ENCODE peak calls at places on chromosomes 16 and 17, in five cellular contexts. I is tibial nerve, V is GM23248, A is endothelial cell of umbilical vein, H is thoracic aorta. O is an unnamed sample. For H3K4me1, the result is how much of the 10 kb centered on the place peaks cover.

GRCh38 chr17:66493283-66494019 is 191.0 kb downstream of the PRKCA start:
- DNase-seq in I (no peak), V (peak), A (peak), H (no peak), O (no peak)

GRCh38 chr16:4330277-4330882 is 14.5 kb downstream of the GLIS2 start:
- DNase-seq in I (peak), V (peak), A (peak), H (no peak), O (peak)

GRCh38 chr16:6684076-6684673 is 648.5 kb upstream of the RBFOX1 start:
- DNase-seq in I (no peak), V (peak), A (no peak), H (no peak), O (no peak)

GRCh38 chr16:50291719-50292565 is 25.6 kb downstream of the ADCY7 start:
- DNase-seq in I (no peak), V (no peak), A (no peak), H (no peak), O (peak)

GRCh38 chr16:58086381-58087208 is 42.6 kb downstream of the CFAP20 start:
- DNase-seq in I (no peak), V (no peak), A (no peak), H (no peak), O (no peak)

GRCh38 chr17:32931686-32932085 is 3.7 kb downstream of the TMEM98 start:
- DNase-seq in I (no peak), V (peak), A (no peak), H (no peak), O (no peak)

GRCh38 chr16:27572711-27573110 is 22.8 kb downstream of the KATNIP start:
- DNase-seq in I (peak), V (peak), A (no peak), H (no peak), O (no peak)

GRCh38 chr16:27906883-27907282 is 156.6 kb downstream of the GSG1L start:
- DNase-seq in I (no peak), V (no peak), A (no peak), H (no peak), O (no peak)

GRCh38 chr16:18784917-18785623 is 5.1 kb downstream of the RPS15A start:
- DNase-seq in I (no peak), V (no peak), A (no peak), H (no peak), O (no peak)

GRCh38 chr17:43316522-43317142 is 82.2 kb upstream of the ARL4D start:
- DNase-seq in I (no peak), V (peak), A (no peak), H (no peak), O (no peak)

GRCh38 chr17:15649861-15650391 is 30.4 kb upstream of the FBXW10B start:
- DNase-seq in I (peak), V (peak), A (peak), H (no peak), O (peak)

GRCh38 chr16:57645691-57646387 is 17.4 kb downstream of the ADGRG1 start:
- DNase-seq in I (no peak), V (peak), A (peak), H (no peak), O (peak)

GRCh38 chr17:14204084-14204483 is 32.6 kb downstream of the CDRT15 start:
- DNase-seq in I (no peak), V (no peak), A (no peak), H (no peak), O (no peak)

GRCh38 chr16:54402873-54403272 is 116.3 kb upstream of the IRX3 start:
- DNase-seq in I (no peak), V (no peak), A (no peak), H (no peak), O (no peak)

GRCh38 chr17:57605734-57606105 is 139.4 kb downstream of the CCDC182 start:
- DNase-seq in I (no peak), V (no peak), A (no peak), H (no peak), O (no peak)

GRCh38 chr17:49468827-49469385 is 26.2 kb upstream of the NGFR start:
- DNase-seq in I (peak), V (peak), A (no peak), H (no peak), O (no peak)

GRCh38 chr17:43125967-43126910 is 1.1 kb upstream of the BRCA1 start:
- DNase-seq in I (no peak), V (no peak), A (no peak), H (no peak), O (no peak)

GRCh38 chr17:68533887-68534700 is 21.9 kb downstream of the PRKAR1A start:
- DNase-seq in I (no peak), V (peak), A (peak), H (no peak), O (no peak)

GRCh38 chr17:4944163-4944553 is 4.1 kb downstream of the RNF167 start:
- DNase-seq in I (no peak), V (no peak), A (no peak), H (no peak), O (no peak)

GRCh38 chr17:36182176-36183000 is 6.0 kb upstream of the TBC1D3B start:
- DNase-seq in I (no peak), V (peak), A (no peak), H (no peak), O (no peak)

GRCh38 chr16:56987692-56988091 is 1.7 kb upstream of the NLRC5 start:
- DNase-seq in I (no peak), V (no peak), A (no peak), H (no peak), O (no peak)

GRCh38 chr17:51373489-51374194 is 113.3 kb downstream of the UTP18 start:
- DNase-seq in I (no peak), V (no peak), A (no peak), H (no peak), O (no peak)

GRCh38 chr17:2253362-2253761 is 50.2 kb downstream of the SMG6 start:
- DNase-seq in I (no peak), V (no peak), A (no peak), H (no peak), O (no peak)

GRCh38 chr16:23866628-23867027 is 30.8 kb downstream of the PRKCB start:
- DNase-seq in I (no peak), V (no peak), A (no peak), H (no peak), O (no peak)
- H3K4me1 ChIP-seq in I (under half), V (under half), A (under half), H (under half), O (under half)

GRCh38 chr17:73300392-73300791 is 11.4 kb downstream of the CDC42EP4 start:
- DNase-seq in I (no peak), V (no peak), A (no peak), H (no peak), O (no peak)
- H3K27ac ChIP-seq in I (no peak), V (no peak), A (no peak), H (no peak), O (peak)

DNA sequence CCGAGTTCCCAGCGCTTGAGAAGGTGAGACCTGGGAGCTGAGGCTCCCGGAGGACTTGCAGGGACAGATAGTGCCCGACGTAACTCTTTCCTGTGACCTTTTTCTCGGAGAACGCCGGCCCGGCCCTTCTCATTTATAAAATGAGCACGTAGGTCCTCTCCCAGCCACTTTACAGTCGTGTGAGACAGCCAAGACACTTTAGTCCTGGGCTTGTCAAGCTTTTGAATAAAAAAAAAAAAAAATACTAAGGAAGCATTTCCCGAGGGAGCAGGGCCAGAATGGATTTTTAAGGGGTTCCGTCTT is 241 bp downstream of the DRC3 start:
- DNase-seq in I (no peak), V (no peak), A (no peak), H (no peak), O (no peak)
- H3K4me3 ChIP-seq in I (peak), V (peak), A (peak), H (peak), O (peak)

DNA sequence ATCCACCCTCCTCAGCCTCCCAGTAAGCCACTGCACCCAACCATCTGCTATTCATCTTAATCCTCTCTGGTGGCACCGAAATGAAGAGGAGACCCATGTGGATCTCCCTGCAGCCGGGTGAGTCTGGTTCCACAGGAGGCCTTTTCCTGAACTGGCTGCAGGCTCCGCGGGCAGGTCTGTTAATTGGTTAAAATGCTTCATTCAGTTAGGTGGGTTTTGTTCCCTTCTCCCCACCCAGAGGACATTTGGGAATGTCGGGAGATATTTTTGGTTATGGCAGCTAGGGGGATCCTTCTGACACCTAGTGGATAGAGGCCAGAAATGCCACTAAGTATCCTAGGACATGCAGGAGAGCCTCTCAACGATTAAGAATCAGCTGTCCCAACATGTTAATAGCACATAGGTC is 16.7 kb downstream of the C16orf54 start:
- DNase-seq in I (no peak), V (peak), A (peak), H (no peak), O (no peak)
- H3K4me1 ChIP-seq in I (under half), V (under half), A (under half), H (under half), O (under half)

GRCh38 chr16:89377446-89377838 is 112.9 kb downstream of the ANKRD11 start:
- DNase-seq in I (no peak), V (no peak), A (no peak), H (no peak), O (no peak)

GRCh38 chr16:89381788-89382187 is 108.6 kb downstream of the ANKRD11 start:
- DNase-seq in I (no peak), V (no peak), A (no peak), H (no peak), O (no peak)

GRCh38 chr16:89380681-89381080 is 109.7 kb downstream of the ANKRD11 start:
- DNase-seq in I (no peak), V (no peak), A (no peak), H (no peak), O (no peak)

GRCh38 chr16:89376812-89377445 is 113.4 kb downstream of the ANKRD11 start:
- DNase-seq in I (no peak), V (no peak), A (no peak), H (no peak), O (no peak)

GRCh38 chr16:89378947-89379771 is 111.2 kb downstream of the ANKRD11 start:
- DNase-seq in I (no peak), V (peak), A (no peak), H (no peak), O (no peak)
- H3K27ac ChIP-seq in I (no peak), V (peak), A (no peak), H (no peak), O (no peak)

DNA sequence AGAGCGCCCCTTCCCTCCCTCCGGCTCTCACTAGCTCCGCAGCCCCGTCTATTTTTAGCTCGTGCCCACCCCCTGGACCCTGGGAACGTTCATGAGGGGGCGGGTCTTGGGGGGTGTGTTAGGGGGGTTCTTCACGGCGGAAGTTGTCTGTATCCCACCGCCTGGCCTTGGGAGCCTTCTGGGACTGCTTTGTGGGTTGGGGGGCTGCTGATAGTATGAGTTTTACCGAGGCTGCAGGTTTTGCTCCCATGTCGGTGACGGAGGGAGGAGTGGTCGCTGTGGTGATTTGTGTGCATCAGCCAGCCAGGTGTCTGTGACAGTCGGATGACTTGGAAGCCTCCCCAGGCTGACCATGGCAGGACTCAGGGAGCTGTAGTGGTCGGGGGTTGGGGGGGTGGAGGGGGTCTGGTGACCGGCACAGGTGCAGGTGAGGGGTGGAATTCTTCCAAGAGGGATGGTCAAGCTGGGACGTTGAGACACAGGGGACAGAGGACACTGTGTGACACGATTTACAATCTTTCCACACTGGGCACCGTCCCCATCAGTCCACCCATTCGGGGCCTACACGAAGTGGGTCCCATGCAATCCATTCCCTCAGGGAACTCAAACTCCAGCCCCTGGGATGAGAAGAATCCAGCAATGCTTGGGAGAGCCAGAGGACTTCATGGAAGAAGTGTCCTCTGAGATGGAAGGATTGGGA is 1.4 kb downstream of the ATP1B2 start:
- DNase-seq in I (no peak), V (no peak), A (no peak), H (no peak), O (no peak)
- H3K4me3 ChIP-seq in I (peak), V (no peak), A (no peak), H (peak), O (no peak)

DNA sequence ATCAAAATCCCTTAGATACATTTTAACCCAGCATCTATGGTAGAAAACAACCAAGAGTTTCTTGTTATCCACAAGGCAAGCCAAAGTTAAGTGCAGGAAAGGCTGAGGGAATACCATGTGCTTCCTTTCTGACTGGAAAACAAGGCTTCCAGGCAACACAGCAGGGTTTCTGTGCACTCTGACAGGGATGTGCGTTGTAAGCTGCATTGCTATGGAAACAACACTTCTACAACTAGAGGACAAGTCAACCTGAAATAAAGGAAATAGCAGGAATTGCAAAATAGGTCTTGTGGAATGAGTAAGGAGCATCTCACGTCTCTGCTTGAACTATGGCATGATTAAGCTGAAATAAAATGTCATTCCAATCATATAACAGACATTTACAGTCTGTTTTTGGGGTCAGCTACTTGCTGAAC is 55.3 kb downstream of the CFDP1 start:
- DNase-seq in I (no peak), V (peak), A (peak), H (no peak), O (no peak)
- H3K4me1 ChIP-seq in I (under half), V (under half), A (under half), H (under half), O (under half)

GRCh38 chr16:11298143-11298900 is 17.2 kb upstream of the PRM1 start:
- DNase-seq in I (no peak), V (no peak), A (no peak), H (no peak), O (no peak)
- H3K27ac ChIP-seq in I (no peak), V (no peak), A (no peak), H (no peak), O (peak)

DNA sequence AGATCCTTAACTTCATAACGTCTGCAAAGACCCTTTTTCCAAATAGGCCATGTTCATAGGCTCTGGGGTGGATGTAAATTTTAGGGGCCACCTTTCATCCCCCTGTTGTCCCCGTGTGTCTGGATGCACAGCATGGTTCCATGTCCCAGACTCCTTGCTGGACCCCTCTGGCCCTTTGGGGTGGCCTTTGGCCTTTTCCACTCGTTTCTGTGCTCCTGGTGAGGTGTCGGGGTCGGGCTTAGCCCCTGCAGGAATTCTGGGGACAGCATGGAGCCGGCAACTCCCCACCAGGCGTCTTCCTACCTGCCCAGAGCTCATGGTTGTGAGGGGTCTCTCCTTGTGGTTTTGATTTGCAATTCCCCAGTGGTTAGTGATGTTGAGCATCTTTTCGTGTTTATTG is 183.5 kb downstream of the SEC14L1 start:
- DNase-seq in I (no peak), V (no peak), A (no peak), H (no peak), O (peak)
- H3K4me3 ChIP-seq in I (no peak), V (peak), A (no peak), H (peak), O (peak)

DNA sequence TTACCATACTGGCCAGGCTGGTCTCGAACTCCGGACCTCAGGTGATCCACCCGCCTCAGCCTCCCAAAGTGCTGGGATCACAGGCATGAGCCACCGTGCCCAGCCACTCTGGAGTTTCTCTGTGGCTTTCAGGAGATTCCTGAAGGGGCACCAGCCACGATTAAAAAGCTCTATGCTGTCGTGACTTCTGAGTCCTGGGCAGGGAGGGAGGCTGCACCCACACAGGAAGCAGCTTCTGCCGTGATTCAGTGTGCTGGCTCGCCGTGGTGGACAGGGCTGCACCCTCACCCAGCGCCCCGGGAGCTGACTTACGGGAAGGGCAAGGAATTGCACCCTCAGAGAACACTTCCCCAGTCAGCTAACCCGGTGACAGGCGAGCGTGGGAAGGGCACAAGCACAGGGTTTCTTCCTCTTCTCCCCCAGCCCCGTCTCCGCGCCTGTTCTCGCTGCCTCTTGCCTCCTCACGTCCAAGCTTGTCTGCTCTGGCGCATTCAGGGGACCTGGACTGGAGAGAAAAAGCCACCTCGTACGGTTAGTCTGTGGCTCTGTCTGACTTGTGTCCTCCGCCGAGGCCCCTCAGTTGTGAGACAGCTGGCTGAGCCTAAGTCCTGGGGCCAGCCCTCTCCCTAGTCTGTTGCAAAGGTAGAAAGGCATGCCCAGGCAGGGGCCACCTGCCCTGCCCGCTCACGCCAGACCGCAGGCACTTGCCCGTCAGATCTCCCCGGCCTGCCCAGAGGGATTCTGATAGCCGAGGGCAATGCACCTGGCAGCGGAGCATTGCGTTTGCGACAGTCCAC is 145.0 kb downstream of the SEC14L1 start:
- DNase-seq in I (peak), V (peak), A (no peak), H (peak), O (peak)
- H3K4me1 ChIP-seq in I (half or more), V (under half), A (under half), H (under half), O (under half)

O was measured in left lung.